ENCODE peak calls at places on chromosomes 3 and 15, in six cellular contexts. Y, I, O, F, R and T are unnamed samples.

GRCh38 chr3:99344216-99344615 is 294.2 kb upstream of the COL8A1 start:
- DNase-seq in Y (no peak), I (no peak), O (no peak), F (no peak), R (no peak), T (no peak)

GRCh38 chr3:189570916-189571315 is 60.3 kb upstream of the TP63 start:
- DNase-seq in Y (no peak), I (no peak), O (no peak), F (no peak), R (no peak), T (no peak)

GRCh38 chr3:196868297-196868661 is 559 bp downstream of the SENP5 start:
- DNase-seq in Y (no peak), I (no peak), O (no peak), F (peak; percentile 17), R (no peak), T (peak; percentile 17)

GRCh38 chr3:184315506-184315867 is 1.1 kb downstream of the EIF4G1 start:
- DNase-seq in Y (no peak), I (no peak), O (no peak), F (no peak), R (no peak), T (no peak)

GRCh38 chr3:97009427-97010019 is 195.1 kb downstream of the EPHA6 start:
- DNase-seq in Y (no peak), I (no peak), O (no peak), F (no peak), R (peak; percentile 23), T (no peak)

GRCh38 chr3:194407423-194407822 is 8.4 kb upstream of the GP5 start:
- DNase-seq in Y (no peak), I (no peak), O (no peak), F (no peak), R (no peak), T (no peak)

GRCh38 chr15:67715166-67715565 is 110.1 kb upstream of the SKOR1 start:
- DNase-seq in Y (no peak), I (no peak), O (no peak), F (no peak), R (no peak), T (no peak)

GRCh38 chr3:111509308-111509707 is 32.7 kb upstream of the CD96 start:
- DNase-seq in Y (no peak), I (no peak), O (no peak), F (no peak), R (no peak), T (no peak)

GRCh38 chr3:188085596-188086560 is 68.1 kb upstream of the LPP start:
- DNase-seq in Y (no peak), I (no peak), O (no peak), F (no peak), R (no peak), T (no peak)

GRCh38 chr3:107684431-107684925 is 161.7 kb downstream of the BBX start:
- DNase-seq in Y (peak; percentile 14), I (no peak), O (no peak), F (no peak), R (no peak), T (peak; percentile 60)

GRCh38 chr3:137026701-137027100 is 68.9 kb downstream of the IL20RB start:
- DNase-seq in Y (no peak), I (no peak), O (no peak), F (no peak), R (no peak), T (no peak)

GRCh38 chr3:195100903-195101591 is 169.9 kb downstream of the XXYLT1 start:
- DNase-seq in Y (no peak), I (peak; percentile 72), O (no peak), F (peak; percentile 29), R (peak; percentile 88), T (no peak)

DNA sequence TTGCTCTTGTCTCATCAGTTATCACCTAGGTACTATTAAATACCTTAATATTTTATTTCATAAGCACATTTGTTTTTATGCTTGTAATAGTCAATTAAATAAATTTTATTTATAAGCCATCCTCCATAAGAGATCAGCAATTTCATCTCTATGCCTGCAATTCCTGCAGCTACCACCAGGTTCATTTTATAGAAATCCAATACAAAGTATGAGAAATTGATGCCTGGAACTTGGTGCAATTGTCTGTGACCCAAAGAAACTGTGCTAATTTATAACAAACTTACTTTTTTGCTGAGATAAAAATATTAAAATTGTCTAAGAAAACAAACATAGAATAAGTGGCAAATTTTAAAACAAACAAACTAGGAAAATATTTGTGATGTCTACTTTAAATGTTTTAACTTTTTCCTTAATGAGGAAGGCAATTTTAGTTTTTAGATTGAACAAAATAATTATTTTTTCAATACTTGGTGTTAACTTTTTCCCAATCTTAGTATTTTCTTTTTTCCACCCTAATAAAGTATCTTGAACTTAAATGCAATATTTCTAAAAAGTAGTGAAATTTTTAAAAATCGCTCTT is 1026.6 kb downstream of the ROBO1 start:
- DNase-seq in Y (peak; percentile 22), I (no peak), O (no peak), F (no peak), R (no peak), T (no peak)
- H3K4me3 ChIP-seq in Y (no peak overlapping the region), I (no peak overlapping the region), O (no peak overlapping the region), F (no peak overlapping the region), R (no peak overlapping the region), T (no peak overlapping the region)

DNA sequence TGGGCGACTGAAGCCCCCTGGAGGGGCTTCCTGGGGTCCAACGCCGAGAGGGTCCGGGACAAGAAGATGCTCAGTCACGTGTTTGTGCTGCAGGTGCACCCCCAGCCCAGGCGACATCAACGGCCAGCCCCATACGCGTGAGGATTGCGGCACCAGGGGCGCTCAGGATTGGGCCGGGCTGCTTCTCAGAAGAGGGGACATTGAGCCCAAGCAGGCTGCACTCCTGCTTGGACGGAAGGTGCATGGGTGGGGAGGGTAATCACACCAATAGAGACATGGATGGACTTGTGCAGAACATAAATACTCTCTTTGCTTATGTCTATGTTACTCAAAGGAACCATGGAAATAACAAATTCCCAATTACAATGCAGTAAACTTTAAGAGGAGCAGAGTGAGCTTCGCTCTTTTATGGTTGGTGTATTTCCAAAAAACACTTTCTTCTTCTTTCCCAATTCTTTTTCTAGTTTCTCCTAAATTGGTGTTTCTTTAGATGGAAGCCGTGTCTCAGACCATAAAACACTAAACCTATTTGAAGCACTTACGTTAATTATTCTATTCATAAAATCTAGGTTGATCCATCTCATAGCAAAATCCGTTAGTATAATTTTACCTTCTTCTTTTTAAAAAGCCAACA is 182.7 kb downstream of the GOLGA6L6 start:
- DNase-seq in Y (peak; percentile 10), I (no peak), O (no peak), F (no peak), R (no peak), T (no peak)
- H3K27ac ChIP-seq in Y (no peak overlapping the region), I (no peak overlapping the region), O (no peak overlapping the region), F (no peak overlapping the region), R (no peak overlapping the region), T (no peak overlapping the region)

GRCh38 chr15:79922512-79923067 is 25.8 kb upstream of the MTHFS start:
- DNase-seq in Y (no peak), I (no peak), O (no peak), F (no peak), R (peak; percentile 32), T (no peak)

GRCh38 chr15:79924379-79924778 is 27.6 kb upstream of the MTHFS start:
- DNase-seq in Y (no peak), I (no peak), O (no peak), F (no peak), R (peak; percentile 72), T (no peak)

GRCh38 chr15:79919749-79920511 is 23.1 kb upstream of the MTHFS start:
- DNase-seq in Y (no peak), I (no peak), O (no peak), F (no peak), R (no peak), T (no peak)

GRCh38 chr15:79923515-79924169 is 26.8 kb upstream of the MTHFS start:
- DNase-seq in Y (peak; percentile 99), I (peak; percentile 96), O (peak; percentile 91), F (peak; percentile 98), R (peak; percentile 100), T (peak; percentile 98)

DNA sequence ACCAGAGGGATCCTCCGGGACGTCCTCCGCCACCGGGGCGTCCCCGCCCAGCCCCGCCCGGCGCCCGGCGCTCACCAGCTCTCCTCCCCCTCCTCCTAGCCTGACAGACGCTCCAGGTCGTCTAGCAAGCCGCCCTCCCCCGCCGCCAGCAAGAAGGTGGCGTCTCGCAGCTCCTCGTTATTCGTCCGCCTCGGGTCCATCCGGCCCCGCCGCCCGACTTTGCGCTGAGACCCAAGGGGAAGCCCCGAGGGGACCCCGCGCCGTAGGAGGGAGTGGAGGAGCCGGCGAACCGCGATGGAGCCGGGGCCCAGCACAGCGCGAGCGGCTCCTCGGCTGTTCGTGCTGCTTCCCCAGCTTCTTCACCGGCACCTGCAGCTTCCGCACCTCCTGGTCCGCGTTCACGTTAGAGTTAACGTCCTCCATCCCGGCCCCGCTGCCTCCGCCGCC is 26.3 kb upstream of the MTHFS start:
- DNase-seq in Y (peak; percentile 69), I (peak; percentile 73), O (peak; percentile 42), F (peak; percentile 81), R (peak; percentile 96), T (peak; percentile 76)
- H3K9me3 ChIP-seq in Y (peaks cover 37% of the 10 kb centered on the region), I (peaks cover 9% of the 10 kb centered on the region), O (no peaks in the 10 kb centered on the region), F (peaks cover 30% of the 10 kb centered on the region), R (no peaks in the 10 kb centered on the region), T (no peaks in the 10 kb centered on the region)

GRCh38 chr3:10116928-10117327 is 1.5 kb downstream of the BRK1 start:
- DNase-seq in Y (no peak), I (no peak), O (no peak), F (no peak), R (no peak), T (no peak)
- H3K4me3 ChIP-seq in Y (peak overlapping the region; percentile 83), I (no peak overlapping the region), O (no peak overlapping the region), F (no peak overlapping the region), R (peak overlapping the region; percentile 93), T (peak overlapping the region; percentile 83)

DNA sequence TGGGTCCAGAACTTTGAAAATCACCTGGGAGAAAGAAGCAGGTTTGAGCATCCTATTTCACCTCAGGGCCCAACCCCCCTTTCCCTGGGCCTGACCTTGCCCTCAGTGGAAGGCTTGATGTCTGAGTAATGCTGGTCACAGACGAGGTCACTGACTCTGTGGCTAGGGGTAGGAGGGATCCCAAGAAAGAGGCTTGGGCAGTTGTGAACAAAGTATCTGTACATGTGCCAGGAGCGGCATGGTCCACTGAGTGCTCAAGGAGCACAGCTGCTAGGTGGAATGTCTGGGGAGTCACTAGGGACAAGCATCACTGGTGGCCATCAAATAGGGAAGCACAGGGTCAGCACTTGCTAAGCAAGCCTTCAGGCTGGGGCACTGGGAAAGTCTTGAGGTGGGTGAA is 7.3 kb downstream of the CCDC71 start:
- DNase-seq in Y (no peak), I (no peak), O (no peak), F (no peak), R (no peak), T (no peak)
- H3K27ac ChIP-seq in Y (no peak overlapping the region), I (no peak overlapping the region), O (no peak overlapping the region), F (no peak overlapping the region), R (no peak overlapping the region), T (no peak overlapping the region)